ENCODE peak calls at places on chromosomes 5 and 9, in nine cellular contexts. One of them, this sample, is unnamed.

GRCh38 chr5:112870976-112871375 is 9.9 kb downstream of the SRP19 start:
- DNase-seq in left kidney: no peak
- DNase-seq in AG04450: no peak
- DNase-seq in lower lobe of right lung: no peak
- DNase-seq in MCF 10A: no peak
- DNase-seq in skeletal muscle cell: no peak
- DNase-seq in CD4-positive, alpha-beta memory T cell: no peak
- DNase-seq in AG10803: peak
- DNase-seq in keratinocyte: no peak
- DNase-seq in this sample: no peak

GRCh38 chr9:112971415-112971814 is 40.6 kb downstream of the ZNF883 start:
- DNase-seq in left kidney: peak
- DNase-seq in AG04450: no peak
- DNase-seq in lower lobe of right lung: no peak
- DNase-seq in MCF 10A: peak
- DNase-seq in skeletal muscle cell: no peak
- DNase-seq in CD4-positive, alpha-beta memory T cell: no peak
- DNase-seq in AG10803: peak
- DNase-seq in keratinocyte: no peak
- DNase-seq in this sample: no peak

GRCh38 chr9:83733739-83734138 is 26.0 kb upstream of the UBQLN1 start:
- DNase-seq in left kidney: no peak
- DNase-seq in AG04450: no peak
- DNase-seq in lower lobe of right lung: no peak
- DNase-seq in MCF 10A: no peak
- DNase-seq in skeletal muscle cell: no peak
- DNase-seq in CD4-positive, alpha-beta memory T cell: no peak
- DNase-seq in AG10803: no peak
- DNase-seq in keratinocyte: no peak
- DNase-seq in this sample: no peak

GRCh38 chr5:54278031-54278830 is 32.1 kb downstream of the ARL15 start:
- DNase-seq in left kidney: peak
- DNase-seq in AG04450: no peak
- DNase-seq in lower lobe of right lung: no peak
- DNase-seq in MCF 10A: no peak
- DNase-seq in skeletal muscle cell: no peak
- DNase-seq in CD4-positive, alpha-beta memory T cell: no peak
- DNase-seq in AG10803: peak
- DNase-seq in keratinocyte: no peak
- DNase-seq in this sample: no peak

GRCh38 chr5:117182104-117182503 is 607.5 kb upstream of the SEMA6A start:
- DNase-seq in left kidney: no peak
- DNase-seq in AG04450: no peak
- DNase-seq in lower lobe of right lung: no peak
- DNase-seq in MCF 10A: no peak
- DNase-seq in skeletal muscle cell: no peak
- DNase-seq in CD4-positive, alpha-beta memory T cell: no peak
- DNase-seq in AG10803: no peak
- DNase-seq in keratinocyte: no peak
- DNase-seq in this sample: no peak

GRCh38 chr5:130272837-130273236 is 368.6 kb downstream of the CHSY3 start:
- DNase-seq in left kidney: no peak
- DNase-seq in AG04450: no peak
- DNase-seq in lower lobe of right lung: no peak
- DNase-seq in MCF 10A: no peak
- DNase-seq in skeletal muscle cell: no peak
- DNase-seq in CD4-positive, alpha-beta memory T cell: no peak
- DNase-seq in AG10803: no peak
- DNase-seq in keratinocyte: no peak
- DNase-seq in this sample: no peak

GRCh38 chr9:124503713-124504529 is 3.3 kb downstream of the NR5A1 start:
- DNase-seq in left kidney: no peak
- DNase-seq in AG04450: no peak
- DNase-seq in lower lobe of right lung: peak
- DNase-seq in MCF 10A: no peak
- DNase-seq in skeletal muscle cell: no peak
- DNase-seq in CD4-positive, alpha-beta memory T cell: no peak
- DNase-seq in AG10803: no peak
- DNase-seq in keratinocyte: no peak
- DNase-seq in this sample: no peak

GRCh38 chr5:42108468-42108867 is 183.4 kb downstream of the FBXO4 start:
- DNase-seq in left kidney: no peak
- DNase-seq in AG04450: no peak
- DNase-seq in lower lobe of right lung: no peak
- DNase-seq in MCF 10A: no peak
- DNase-seq in skeletal muscle cell: no peak
- DNase-seq in CD4-positive, alpha-beta memory T cell: no peak
- DNase-seq in AG10803: no peak
- DNase-seq in keratinocyte: no peak
- DNase-seq in this sample: no peak